ENCODE peak calls at places on chromosome 12, in four cellular contexts. K is right atrium auricular region, V is amniotic stem cell, I is cardiac fibroblast. O is an unnamed sample.

GRCh38 chr12:3869860-3870259 is 3.3 kb downstream of the PARP11 start:
- DNase-seq in K (no peak), V (no peak), I (no peak), O (no peak)

GRCh38 chr12:4421590-4422031 is 24.0 kb downstream of the FGF6 start:
- DNase-seq in K (no peak), V (peak), I (peak), O (peak)

GRCh38 chr12:124730455-124730932 is 133.2 kb downstream of the SCARB1 start:
- DNase-seq in K (no peak), V (no peak), I (peak), O (peak)

GRCh38 chr12:15212877-15213276 is 8.3 kb downstream of the RERG start:
- DNase-seq in K (no peak), V (no peak), I (no peak), O (no peak)

GRCh38 chr12:131818821-131819585 is 9.2 kb upstream of the MMP17 start:
- DNase-seq in K (no peak), V (no peak), I (no peak), O (no peak)

GRCh38 chr12:80406253-80406652 is 37.8 kb upstream of the PTPRQ start:
- DNase-seq in K (no peak), V (no peak), I (no peak), O (no peak)

GRCh38 chr12:120760349-120761245 is 35.0 kb downstream of the ACADS start:
- DNase-seq in K (no peak), V (no peak), I (no peak), O (no peak)

GRCh38 chr12:13559318-13559978 is 362.9 kb downstream of the EMP1 start:
- DNase-seq in K (no peak), V (no peak), I (no peak), O (no peak)

GRCh38 chr12:112524676-112525425 is 106.1 kb downstream of the PTPN11 start:
- DNase-seq in K (no peak), V (no peak), I (peak), O (peak)

GRCh38 chr12:15757553-15758255 is 31.5 kb downstream of the EPS8 start:
- DNase-seq in K (peak), V (peak), I (peak), O (peak)

GRCh38 chr12:5088586-5089264 is 45.0 kb downstream of the KCNA5 start:
- DNase-seq in K (no peak), V (peak), I (peak), O (no peak)

GRCh38 chr12:112682586-112682985 is 109.0 kb upstream of the RPH3A start:
- DNase-seq in K (no peak), V (no peak), I (no peak), O (no peak)

GRCh38 chr12:85299058-85299457 is 19.0 kb downstream of the ALX1 start:
- DNase-seq in K (no peak), V (no peak), I (no peak), O (no peak)

GRCh38 chr12:65824314-65824563 is at the start of gene HMGA2:
- DNase-seq in K (no peak), V (peak), I (peak), O (peak)

GRCh38 chr12:52603314-52603713 is 2.1 kb upstream of the KRT72 start:
- DNase-seq in K (peak), V (no peak), I (no peak), O (peak)

GRCh38 chr12:5946388-5946787 is 1.3 kb upstream of the ANO2 start:
- DNase-seq in K (no peak), V (no peak), I (no peak), O (no peak)

GRCh38 chr12:93127107-93127560 is 198.0 kb upstream of the EEA1 start:
- DNase-seq in K (no peak), V (no peak), I (no peak), O (no peak)

GRCh38 chr12:132955094-132955932 is 793 bp downstream of the ZNF605 start:
- DNase-seq in K (peak), V (no peak), I (peak), O (peak)